ENCODE peak calls at places on chromosomes 7 and 10, in seven cellular contexts. E is WERI-Rb-1; S is right lobe of liver; X is GM12865; I is GM20000; N is body of pancreas; W is CD4-positive, alpha-beta T cell. P is an unnamed sample.

GRCh38 chr10:84329986-84330651 is 1.7 kb downstream of the CCSER2 start:
- DNase-seq in E (no peak), S (no peak), X (peak), I (peak), N (no peak), W (peak), P (no peak)

GRCh38 chr7:95472521-95473160 is 13.1 kb upstream of the ASB4 start:
- DNase-seq in E (no peak), S (no peak), X (no peak), I (no peak), N (no peak), W (no peak), P (no peak)

GRCh38 chr7:48251766-48252165 is 80.5 kb downstream of the ABCA13 start:
- DNase-seq in E (no peak), S (no peak), X (peak), I (peak), N (no peak), W (no peak), P (no peak)

GRCh38 chr7:25105911-25106310 is 19.1 kb downstream of the CYCS start:
- DNase-seq in E (no peak), S (no peak), X (no peak), I (no peak), N (no peak), W (no peak), P (no peak)

GRCh38 chr7:24653316-24654085 is 80.2 kb downstream of the PALS2 start:
- DNase-seq in E (no peak), S (no peak), X (no peak), I (no peak), N (no peak), W (no peak), P (no peak)

GRCh38 chr10:104297697-104298660 is 29.0 kb downstream of the GSTO2 start:
- DNase-seq in E (peak), S (no peak), X (no peak), I (no peak), N (no peak), W (no peak), P (no peak)

GRCh38 chr10:628386-629045 is 61.0 kb downstream of the DIP2C start:
- DNase-seq in E (no peak), S (no peak), X (no peak), I (no peak), N (no peak), W (no peak), P (no peak)

GRCh38 chr7:131244259-131244852 is 83.3 kb upstream of the MKLN1 start:
- DNase-seq in E (no peak), S (no peak), X (no peak), I (no peak), N (no peak), W (no peak), P (peak)

GRCh38 chr10:96968682-96969423 is 136.8 kb downstream of the LCOR start:
- DNase-seq in E (no peak), S (no peak), X (no peak), I (no peak), N (no peak), W (no peak), P (no peak)

GRCh38 chr7:43377196-43377935 is 205.5 kb upstream of the STK17A start:
- DNase-seq in E (no peak), S (no peak), X (no peak), I (no peak), N (no peak), W (no peak), P (no peak)

GRCh38 chr7:100584677-100585510 is 1.0 kb downstream of the LRCH4 start:
- DNase-seq in E (peak), S (peak), X (no peak), I (no peak), N (peak), W (no peak), P (no peak)

GRCh38 chr10:87618470-87619423 is 40.9 kb upstream of the PAPSS2 start:
- DNase-seq in E (peak), S (peak), X (no peak), I (no peak), N (peak), W (no peak), P (no peak)

GRCh38 chr10:35598379-35598778 is 6.8 kb upstream of the GJD4 start:
- DNase-seq in E (no peak), S (no peak), X (no peak), I (no peak), N (no peak), W (no peak), P (no peak)
- TF ChIP-seq CTCF in E (peak), S (no peak), X (peak), I (no peak), N (peak), W (no peak), P (no peak)

GRCh38 chr10:33066558-33067236 is 108.7 kb upstream of the ITGB1 start:
- DNase-seq in E (no peak), S (no peak), X (no peak), I (no peak), N (no peak), W (no peak), P (no peak)
- TF ChIP-seq CTCF in E (peak), S (no peak), X (no peak), I (no peak), N (no peak), W (no peak), P (no peak)

DNA sequence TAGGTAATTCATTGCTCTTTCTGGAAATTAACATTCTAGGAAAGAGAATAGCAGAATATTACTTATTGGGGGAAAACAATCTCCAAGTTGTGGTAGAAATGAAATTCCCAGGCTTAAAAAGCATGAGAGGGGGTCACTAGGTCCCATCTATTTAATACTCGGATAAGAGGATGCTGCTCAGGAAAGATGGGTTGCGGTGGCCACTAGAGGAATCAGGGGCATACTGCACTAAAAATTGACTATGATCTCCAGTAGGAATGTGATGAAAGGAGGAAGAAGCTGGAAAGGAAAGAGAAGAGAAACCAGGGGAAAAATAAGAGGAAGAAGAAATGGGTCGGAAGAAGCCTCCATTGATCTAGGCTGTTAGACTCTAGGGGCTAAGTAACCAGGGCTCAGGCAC is 192.8 kb downstream of the GPAM start:
- DNase-seq in E (peak), S (no peak), X (no peak), I (no peak), N (no peak), W (no peak), P (no peak)
- TF ChIP-seq CTCF in E (peak), S (no peak), X (no peak), I (no peak), N (no peak), W (no peak), P (no peak)

DNA sequence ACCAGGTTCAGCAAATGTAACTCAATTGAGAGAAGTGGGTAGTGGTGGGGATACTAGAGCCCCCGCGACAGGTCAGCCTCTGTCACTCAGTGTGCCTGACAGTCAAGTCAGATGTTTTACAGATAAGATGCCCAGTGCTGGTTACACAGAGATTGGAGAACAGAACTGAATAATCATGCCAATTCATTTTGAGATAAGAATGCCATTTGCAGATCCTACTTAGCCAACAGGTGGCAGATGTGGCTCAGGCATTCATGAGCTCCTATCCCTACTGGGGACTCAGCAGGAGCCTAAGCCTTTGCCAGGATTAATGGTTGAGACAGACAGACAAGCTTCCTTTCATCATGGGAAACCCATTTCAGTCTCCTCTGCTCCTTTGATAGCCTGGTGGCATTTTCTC is 137.8 kb downstream of the MAPK8 start:
- DNase-seq in E (peak), S (peak), X (peak), I (no peak), N (peak), W (no peak), P (no peak)
- TF ChIP-seq CTCF in E (peak), S (peak), X (peak), I (no peak), N (peak), W (no peak), P (no peak)

P was measured in CD14-positive monocyte.